ENCODE peak calls at places on chromosomes 3 and 15, in five cellular contexts. B is adrenal gland, X is A549, F is spleen, U is IMR-90. Z is an unnamed sample.
A peak's percentile ranks its signal among the peaks of the same experiment; 100 is the strongest.

GRCh38 chr15:40439461-40440299 is 1.1 kb upstream of the BAHD1 start:
- DNase-seq in B (peak; percentile 87), X (peak; percentile 18), F (peak; percentile 85), U (peak; percentile 26), Z (peak; percentile 57)

GRCh38 chr3:147417896-147418295 is 8.7 kb downstream of the ZIC1 start:
- DNase-seq in B (no peak), X (no peak), F (no peak), U (no peak), Z (no peak)

GRCh38 chr15:60095711-60096110 is 91.6 kb downstream of the FOXB1 start:
- DNase-seq in B (no peak), X (no peak), F (no peak), U (peak; percentile 29), Z (no peak)

GRCh38 chr3:4417449-4417848 is 49.6 kb downstream of the SUMF1 start:
- DNase-seq in B (no peak), X (no peak), F (no peak), U (peak; percentile 65), Z (no peak)

GRCh38 chr3:134325106-134325705 is 49.0 kb downstream of the AMOTL2 start:
- DNase-seq in B (peak; percentile 24), X (no peak), F (no peak), U (no peak), Z (no peak)

GRCh38 chr3:42780892-42781700 is 8.0 kb upstream of the CCDC13 start:
- DNase-seq in B (no peak), X (peak; percentile 64), F (no peak), U (peak; percentile 80), Z (peak; percentile 63)

GRCh38 chr3:61789861-61790260 is 228.5 kb downstream of the PTPRG start:
- DNase-seq in B (no peak), X (no peak), F (no peak), U (no peak), Z (no peak)

GRCh38 chr15:89003865-89004725 is 84.2 kb upstream of the ABHD2 start:
- DNase-seq in B (no peak), X (peak; percentile 79), F (no peak), U (peak; percentile 73), Z (no peak)

GRCh38 chr3:37905987-37906674 is 44.5 kb downstream of the CTDSPL start:
- DNase-seq in B (peak; percentile 70), X (no peak), F (no peak), U (peak; percentile 65), Z (no peak)

GRCh38 chr3:6177417-6177816 is 683.5 kb upstream of the GRM7 start:
- DNase-seq in B (no peak), X (no peak), F (no peak), U (no peak), Z (no peak)

DNA sequence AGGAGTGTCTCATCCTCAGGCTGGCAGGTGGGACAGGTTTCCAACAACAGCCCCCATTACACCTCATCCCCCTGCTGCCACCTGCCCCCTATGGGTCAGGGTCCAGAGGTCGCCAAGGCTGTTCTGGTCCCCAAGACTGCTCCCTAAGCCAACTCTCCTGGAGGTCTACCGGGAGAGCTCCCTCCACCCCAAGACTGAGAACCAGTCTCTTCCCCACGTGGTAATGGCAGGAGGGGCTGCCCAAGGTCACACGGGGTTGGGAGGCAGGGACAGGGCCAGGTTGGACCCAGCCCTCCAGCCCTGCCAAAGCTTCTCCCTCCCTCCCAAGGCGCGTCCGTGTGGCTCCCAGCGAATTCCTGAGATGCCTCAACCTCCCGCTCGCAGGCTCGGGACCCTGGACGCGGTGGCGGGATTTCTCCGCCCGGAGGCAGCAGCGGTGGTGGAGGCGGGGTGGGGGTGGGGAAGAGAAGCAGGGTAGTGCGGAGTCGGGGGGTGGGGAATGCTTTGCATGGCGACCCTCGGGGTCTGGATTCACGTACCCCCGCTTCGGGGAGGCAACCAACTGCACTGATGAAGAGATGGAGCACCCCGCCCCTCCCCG is 80.1 kb downstream of the IQSEC1 start:
- DNase-seq in B (no peak), X (no peak), F (peak; percentile 84), U (peak; percentile 11), Z (no peak)
- H3K4me1 ChIP-seq in B (peaks cover 23% of the 10 kb centered on the region), X (peaks cover 34% of the 10 kb centered on the region), F (peaks cover 79% of the 10 kb centered on the region), U (peaks cover 37% of the 10 kb centered on the region), Z (no peaks in the 10 kb centered on the region)

GRCh38 chr15:91022075-91022831 is at the start of gene VPS33B:
- DNase-seq in B (peak; percentile 90), X (peak; percentile 91), F (peak; percentile 91), U (peak; percentile 80), Z (peak; percentile 79)
- TF ChIP-seq POLR2A in B (no peak), X (peak; percentile 84), F (no peak), U (peak; percentile 30), Z (peak; percentile 18)

GRCh38 chr3:128491900-128492352 is 1.1 kb downstream of the GATA2 start:
- DNase-seq in B (peak; percentile 52), X (no peak), F (no peak), U (no peak), Z (peak; percentile 34)
- H3K4me3 ChIP-seq in B (no peak overlapping the region), X (no peak overlapping the region), F (peak overlapping the region; percentile 66), U (no peak overlapping the region), Z (peak overlapping the region; percentile 98)

DNA sequence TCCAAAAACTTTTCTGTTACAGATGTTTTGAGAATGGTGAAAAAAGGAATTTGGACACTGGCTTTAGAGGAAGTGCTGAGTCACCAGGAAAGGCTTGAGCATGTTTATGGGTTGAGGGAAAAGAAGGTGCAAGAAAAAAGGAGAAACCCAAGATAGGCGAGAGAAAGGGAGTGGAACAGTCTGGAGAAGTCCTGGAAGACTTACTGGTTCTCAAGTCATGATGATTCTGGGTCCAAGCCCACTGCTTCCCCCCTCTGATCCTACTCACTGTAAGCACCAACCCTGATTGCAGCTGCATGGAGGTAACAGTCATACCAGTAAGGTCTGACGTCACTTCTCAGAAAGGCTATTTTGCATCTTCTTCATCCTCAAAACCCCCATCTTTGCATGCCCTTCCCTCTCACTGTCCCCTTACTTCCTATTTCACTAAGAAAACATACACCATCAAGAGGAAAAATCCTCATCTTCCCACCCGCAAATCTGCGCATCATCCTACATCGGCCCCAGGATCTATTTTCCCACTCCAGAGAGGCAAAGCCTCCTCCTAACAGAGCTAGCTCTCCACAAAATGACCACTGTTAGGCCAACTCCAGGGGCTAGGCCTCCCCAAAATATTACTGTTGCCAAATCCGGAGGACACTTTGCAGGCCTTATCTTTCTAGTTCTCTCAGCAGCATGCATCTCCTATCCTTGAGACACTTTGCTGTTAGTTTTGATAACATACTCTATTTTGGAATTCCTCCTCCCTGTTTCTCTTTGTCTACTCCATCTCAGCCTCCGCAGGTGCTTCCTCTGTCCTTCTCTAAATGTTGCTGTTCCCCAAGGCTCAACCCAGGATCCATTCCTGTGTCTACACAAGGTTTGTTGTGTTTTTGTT is 3.2 kb upstream of the ATP13A3 start:
- DNase-seq in B (no peak), X (no peak), F (no peak), U (peak; percentile 62), Z (no peak)
- H3K4me1 ChIP-seq in B (peaks cover 10% of the 10 kb centered on the region), X (peaks cover 36% of the 10 kb centered on the region), F (peaks cover 49% of the 10 kb centered on the region), U (peaks cover 27% of the 10 kb centered on the region), Z (no peaks in the 10 kb centered on the region)